ENCODE peak calls at places on chromosomes 12 and 14, in eight cellular contexts. U, S, N, L, K, B, G and F are unnamed samples.

GRCh38 chr14:73712540-73713141 is 1.5 kb downstream of the PNMA1 start:
- DNase-seq in U (no peak), S (peak; percentile 38), N (peak; percentile 75), L (no peak), K (no peak), B (no peak), G (no peak), F (peak; percentile 33)

GRCh38 chr12:121538699-121539061 is 42.1 kb downstream of the KDM2B start:
- DNase-seq in U (no peak), S (no peak), N (no peak), L (no peak), K (peak; percentile 49), B (peak; percentile 38), G (no peak), F (peak; percentile 27)

GRCh38 chr14:58138719-58139482 is 13.1 kb downstream of the ARMH4 start:
- DNase-seq in U (no peak), S (no peak), N (no peak), L (no peak), K (no peak), B (no peak), G (no peak), F (no peak)

GRCh38 chr12:33514893-33515292 is 75.3 kb upstream of the SYT10 start:
- DNase-seq in U (no peak), S (peak; percentile 1), N (no peak), L (no peak), K (no peak), B (no peak), G (no peak), F (peak; percentile 13)

GRCh38 chr12:103680591-103681065 is 93.6 kb downstream of the STAB2 start:
- DNase-seq in U (no peak), S (no peak), N (no peak), L (no peak), K (no peak), B (peak; percentile 38), G (no peak), F (no peak)

GRCh38 chr14:20412876-20413784 is at the start of gene TEP1:
- DNase-seq in U (peak; percentile 94), S (peak; percentile 81), N (peak; percentile 74), L (peak; percentile 94), K (peak; percentile 17), B (peak; percentile 94), G (peak; percentile 84), F (peak; percentile 87)

GRCh38 chr14:99910337-99911268 is 117.4 kb downstream of the EML1 start:
- DNase-seq in U (peak; percentile 49), S (peak; percentile 95), N (no peak), L (no peak), K (no peak), B (no peak), G (no peak), F (peak; percentile 34)

GRCh38 chr14:53249059-53249458 is 95.9 kb upstream of the DDHD1 start:
- DNase-seq in U (no peak), S (peak; percentile 3), N (no peak), L (no peak), K (no peak), B (no peak), G (no peak), F (no peak)

GRCh38 chr14:69712637-69713088 is 54.3 kb upstream of the SRSF5 start:
- DNase-seq in U (no peak), S (no peak), N (no peak), L (peak; percentile 88), K (peak; percentile 54), B (peak; percentile 83), G (no peak), F (peak; percentile 68)

GRCh38 chr12:109994262-109995175 is 1.6 kb downstream of the GIT2 start:
- DNase-seq in U (no peak), S (no peak), N (no peak), L (no peak), K (no peak), B (no peak), G (no peak), F (no peak)

GRCh38 chr12:1593232-1594044 is 943 bp downstream of the FBXL14 start:
- DNase-seq in U (no peak), S (peak; percentile 52), N (peak; percentile 51), L (peak; percentile 78), K (peak; percentile 75), B (peak; percentile 74), G (no peak), F (peak; percentile 42)

GRCh38 chr12:64665506-64665905 is 55.2 kb downstream of the RASSF3 start:
- DNase-seq in U (no peak), S (peak; percentile 39), N (no peak), L (no peak), K (peak; percentile 92), B (peak; percentile 56), G (no peak), F (no peak)

GRCh38 chr14:92223027-92223426 is 99.9 kb upstream of the SLC24A4 start:
- DNase-seq in U (no peak), S (no peak), N (no peak), L (no peak), K (no peak), B (no peak), G (no peak), F (no peak)

GRCh38 chr14:22646570-22647254 is 2.6 kb upstream of the OR6J1 start:
- DNase-seq in U (no peak), S (peak; percentile 87), N (no peak), L (no peak), K (no peak), B (no peak), G (no peak), F (peak; percentile 77)

GRCh38 chr12:84862190-84862589 is 50.4 kb downstream of the SLC6A15 start:
- DNase-seq in U (no peak), S (no peak), N (no peak), L (no peak), K (no peak), B (no peak), G (no peak), F (no peak)

GRCh38 chr12:117279606-117280005 is 81.8 kb downstream of the NOS1 start:
- DNase-seq in U (no peak), S (no peak), N (no peak), L (no peak), K (no peak), B (no peak), G (no peak), F (no peak)

GRCh38 chr14:23071244-23071974 is 14.1 kb upstream of the CDH24 start:
- DNase-seq in U (peak; percentile 92), S (peak; percentile 98), N (peak; percentile 88), L (peak; percentile 84), K (peak; percentile 60), B (peak; percentile 85), G (no peak), F (peak; percentile 89)

GRCh38 chr12:90275088-90275487 is 566.5 kb upstream of the ATP2B1 start:
- DNase-seq in U (no peak), S (no peak), N (no peak), L (no peak), K (no peak), B (no peak), G (no peak), F (no peak)

GRCh38 chr14:69005432-69006148 is 26.5 kb upstream of the ACTN1 start:
- DNase-seq in U (peak; percentile 88), S (peak; percentile 89), N (no peak), L (no peak), K (no peak), B (peak; percentile 51), G (no peak), F (peak; percentile 88)

GRCh38 chr12:95784286-95784685 is 6.3 kb downstream of the NTN4 start:
- DNase-seq in U (no peak), S (no peak), N (no peak), L (no peak), K (no peak), B (no peak), G (no peak), F (no peak)

GRCh38 chr12:94204647-94205247 is 56.4 kb downstream of the PLXNC1 start:
- DNase-seq in U (no peak), S (no peak), N (peak; percentile 31), L (no peak), K (peak; percentile 70), B (no peak), G (no peak), F (no peak)

GRCh38 chr12:42145552-42146215 is 1.0 kb upstream of the GXYLT1 start:
- DNase-seq in U (no peak), S (peak; percentile 18), N (no peak), L (no peak), K (no peak), B (peak; percentile 11), G (no peak), F (no peak)
- TF ChIP-seq CTCF in U (no peak), S (peak; percentile 14), N (no peak), L (no peak), K (no peak), B (no peak), G (no peak), F (no peak)

GRCh38 chr12:38556647-38557046 is 240.1 kb downstream of the ALG10B start:
- DNase-seq in U (no peak), S (no peak), N (no peak), L (no peak), K (no peak), B (no peak), G (no peak), F (no peak)

GRCh38 chr12:38555620-38556596 is 239.3 kb downstream of the ALG10B start:
- DNase-seq in U (no peak), S (no peak), N (no peak), L (no peak), K (no peak), B (no peak), G (no peak), F (peak; percentile 26)
- TF ChIP-seq CTCF in U (no peak), S (peak; percentile 11), N (no peak), L (no peak), K (no peak), B (no peak), G (no peak), F (no peak)

GRCh38 chr12:69676257-69677012 is 22.7 kb downstream of the BEST3 start:
- DNase-seq in U (no peak), S (peak; percentile 24), N (no peak), L (no peak), K (peak; percentile 16), B (no peak), G (no peak), F (no peak)
- TF ChIP-seq CTCF in U (peak; percentile 7), S (no peak), N (no peak), L (no peak), K (no peak), B (no peak), G (no peak), F (peak; percentile 4)

GRCh38 chr14:50342211-50343080 is 30.3 kb downstream of the DMAC2L start:
- DNase-seq in U (no peak), S (peak; percentile 88), N (peak; percentile 71), L (peak; percentile 47), K (no peak), B (peak; percentile 45), G (no peak), F (peak; percentile 30)
- TF ChIP-seq CTCF in U (peak; percentile 61), S (peak; percentile 48), N (peak; percentile 68), L (peak; percentile 42), K (no peak), B (no peak), G (no peak), F (peak; percentile 16)

GRCh38 chr12:68665016-68665569 is 21.7 kb upstream of the NUP107 start:
- DNase-seq in U (no peak), S (peak; percentile 14), N (no peak), L (no peak), K (no peak), B (no peak), G (no peak), F (no peak)
- TF ChIP-seq CTCF in U (peak; percentile 13), S (no peak), N (no peak), L (no peak), K (no peak), B (no peak), G (no peak), F (no peak)

GRCh38 chr12:28963554-28963953 is 185.5 kb upstream of the FAR2 start:
- DNase-seq in U (no peak), S (peak; percentile 76), N (no peak), L (no peak), K (peak; percentile 36), B (no peak), G (no peak), F (peak; percentile 49)
- TF ChIP-seq CTCF in U (peak; percentile 47), S (peak; percentile 70), N (no peak), L (peak; percentile 9), K (peak; percentile 47), B (no peak), G (peak; percentile 60), F (peak; percentile 48)